ENCODE peak calls at places on chromosomes 7 and 10, in seven cellular contexts. C is heart left ventricle, Z is uterus, O is A549, V is colonic mucosa, E is adrenal gland, S is SJCRH30. L is an unnamed sample.
A peak's percentile ranks its signal among the peaks of the same experiment; 100 is the strongest.

GRCh38 chr7:43583424-43584199 is 704 bp downstream of the STK17A start:
- DNase-seq in V (peak; percentile 70), S (peak; percentile 67), Z (peak; percentile 59), C (peak; percentile 90), E (peak; percentile 79), O (no peak), L (peak; percentile 83)

GRCh38 chr7:14769261-14769660 is 133.3 kb downstream of the DGKB start:
- DNase-seq in E (no peak), C (no peak), O (no peak), S (no peak), V (no peak), Z (no peak), L (no peak)

GRCh38 chr10:124231188-124232135 is 138.1 kb upstream of the CHST15 start:
- DNase-seq in C (no peak), Z (no peak), V (no peak), S (no peak), E (no peak), O (no peak), L (no peak)

GRCh38 chr7:25391295-25391861 is 163.1 kb upstream of the NPVF start:
- DNase-seq in S (peak; percentile 63), O (peak; percentile 4), Z (no peak), V (no peak), E (no peak), C (no peak), L (no peak)

GRCh38 chr7:135664046-135664589 is 1.8 kb downstream of the STMP1 start:
- DNase-seq in S (peak; percentile 88), E (peak; percentile 20), V (no peak), O (no peak), C (no peak), Z (no peak), L (no peak)

GRCh38 chr10:6255548-6256061 is 52.9 kb downstream of the PFKFB3 start:
- DNase-seq in V (no peak), S (no peak), E (no peak), O (no peak), C (no peak), Z (no peak), L (no peak)

GRCh38 chr7:97145068-97145467 is 27.6 kb downstream of the SDHAF3 start:
- DNase-seq in Z (no peak), C (no peak), S (peak; percentile 44), E (no peak), O (no peak), V (no peak), L (no peak)

GRCh38 chr7:158050441-158051371 is 536.9 kb downstream of the PTPRN2 start:
- DNase-seq in C (no peak), S (no peak), V (no peak), O (no peak), Z (no peak), E (no peak), L (peak; percentile 59)

GRCh38 chr10:117391436-117392205 is 16.4 kb upstream of the PDZD8 start:
- DNase-seq in S (peak; percentile 17), E (peak; percentile 8), Z (no peak), V (no peak), O (no peak), C (no peak), L (no peak)

GRCh38 chr10:11435621-11436020 is 175.8 kb downstream of the USP6NL start:
- DNase-seq in S (no peak), V (no peak), O (no peak), Z (no peak), E (no peak), C (no peak), L (peak; percentile 24)

GRCh38 chr10:105864854-105865253 is 1223.8 kb downstream of the SORCS3 start:
- DNase-seq in C (no peak), E (no peak), Z (no peak), O (no peak), V (no peak), S (no peak), L (no peak)

GRCh38 chr10:75375828-75376227 is 25.7 kb downstream of the ZNF503 start:
- DNase-seq in O (no peak), V (no peak), C (no peak), E (peak; percentile 41), Z (no peak), S (no peak), L (no peak)

GRCh38 chr7:111705807-111706206 is 143.5 kb upstream of the IMMP2L start:
- DNase-seq in C (no peak), O (no peak), Z (no peak), S (no peak), E (no peak), V (no peak), L (no peak)

GRCh38 chr10:10831085-10831484 is 186.6 kb upstream of the CELF2 start:
- DNase-seq in C (no peak), S (no peak), E (peak; percentile 11), V (no peak), O (no peak), Z (peak; percentile 50), L (peak; percentile 84)

GRCh38 chr10:113151178-113151577 is 201.1 kb downstream of the TCF7L2 start:
- DNase-seq in O (no peak), V (no peak), S (no peak), Z (no peak), C (no peak), E (peak; percentile 29), L (no peak)

GRCh38 chr10:4767033-4767814 is 58.8 kb upstream of the AKR1E2 start:
- DNase-seq in V (peak; percentile 24), O (peak; percentile 13), Z (peak; percentile 26), S (peak; percentile 53), E (no peak), C (no peak), L (no peak)

GRCh38 chr10:10872706-10873276 is 144.9 kb upstream of the CELF2 start:
- DNase-seq in E (no peak), O (no peak), V (no peak), S (no peak), Z (no peak), C (no peak), L (no peak)

GRCh38 chr10:17784701-17785100 is 24.4 kb upstream of the MRC1 start:
- DNase-seq in O (no peak), V (no peak), E (no peak), S (no peak), C (no peak), Z (no peak), L (no peak)

GRCh38 chr7:157568785-157569584 is 232.2 kb downstream of the DNAJB6 start:
- DNase-seq in S (no peak), C (peak; percentile 77), O (no peak), V (peak; percentile 32), E (peak; percentile 35), Z (peak; percentile 20), L (peak; percentile 78)

GRCh38 chr7:90595341-90595800 is 750 bp upstream of the CDK14 start:
- DNase-seq in E (no peak), V (peak; percentile 19), C (no peak), Z (no peak), O (no peak), S (peak; percentile 74), L (no peak)

GRCh38 chr7:29871787-29872398 is 65.6 kb downstream of the WIPF3 start:
- DNase-seq in C (no peak), E (no peak), S (no peak), O (no peak), V (no peak), Z (no peak), L (no peak)

GRCh38 chr10:3881622-3882021 is 96.6 kb upstream of the KLF6 start:
- DNase-seq in V (no peak), E (no peak), O (no peak), C (no peak), S (no peak), Z (no peak), L (no peak)

GRCh38 chr10:71252195-71252594 is 39.8 kb downstream of the UNC5B start:
- DNase-seq in E (no peak), S (no peak), V (peak; percentile 84), Z (no peak), O (no peak), C (peak; percentile 22), L (no peak)

GRCh38 chr7:88322151-88322550 is 15.5 kb upstream of the STEAP4 start:
- DNase-seq in Z (no peak), O (no peak), S (no peak), C (no peak), E (no peak), V (no peak), L (no peak)

GRCh38 chr7:88318196-88318595 is 11.5 kb upstream of the STEAP4 start:
- DNase-seq in C (no peak), V (no peak), O (no peak), Z (no peak), S (no peak), E (no peak), L (no peak)

GRCh38 chr7:88324699-88325098 is 18.0 kb upstream of the STEAP4 start:
- DNase-seq in O (no peak), S (no peak), C (no peak), Z (no peak), V (no peak), E (no peak), L (no peak)

GRCh38 chr7:88317422-88317821 is 10.7 kb upstream of the STEAP4 start:
- DNase-seq in C (no peak), E (no peak), O (no peak), V (no peak), S (no peak), Z (no peak), L (no peak)

GRCh38 chr7:88321694-88322093 is 15.0 kb upstream of the STEAP4 start:
- DNase-seq in V (no peak), O (no peak), S (no peak), C (no peak), E (no peak), Z (no peak), L (no peak)
- H3K4me1 ChIP-seq in V (no peaks in the 10 kb centered on the region), O (no peaks in the 10 kb centered on the region), S (no peaks in the 10 kb centered on the region), C (no peaks in the 10 kb centered on the region), E (no peaks in the 10 kb centered on the region), Z (no peaks in the 10 kb centered on the region), L (no peaks in the 10 kb centered on the region)

GRCh38 chr7:138434458-138435093 is 25.5 kb upstream of the TRIM24 start:
- DNase-seq in C (no peak), V (no peak), S (no peak), O (no peak), Z (no peak), E (no peak), L (no peak)
- H3K9me3 ChIP-seq in C (no peaks in the 10 kb centered on the region), V (no peaks in the 10 kb centered on the region), S (peaks cover 3% of the 10 kb centered on the region), O (peaks cover 15% of the 10 kb centered on the region), Z (no peaks in the 10 kb centered on the region), E (peaks cover 6% of the 10 kb centered on the region), L (peaks cover 12% of the 10 kb centered on the region)

DNA sequence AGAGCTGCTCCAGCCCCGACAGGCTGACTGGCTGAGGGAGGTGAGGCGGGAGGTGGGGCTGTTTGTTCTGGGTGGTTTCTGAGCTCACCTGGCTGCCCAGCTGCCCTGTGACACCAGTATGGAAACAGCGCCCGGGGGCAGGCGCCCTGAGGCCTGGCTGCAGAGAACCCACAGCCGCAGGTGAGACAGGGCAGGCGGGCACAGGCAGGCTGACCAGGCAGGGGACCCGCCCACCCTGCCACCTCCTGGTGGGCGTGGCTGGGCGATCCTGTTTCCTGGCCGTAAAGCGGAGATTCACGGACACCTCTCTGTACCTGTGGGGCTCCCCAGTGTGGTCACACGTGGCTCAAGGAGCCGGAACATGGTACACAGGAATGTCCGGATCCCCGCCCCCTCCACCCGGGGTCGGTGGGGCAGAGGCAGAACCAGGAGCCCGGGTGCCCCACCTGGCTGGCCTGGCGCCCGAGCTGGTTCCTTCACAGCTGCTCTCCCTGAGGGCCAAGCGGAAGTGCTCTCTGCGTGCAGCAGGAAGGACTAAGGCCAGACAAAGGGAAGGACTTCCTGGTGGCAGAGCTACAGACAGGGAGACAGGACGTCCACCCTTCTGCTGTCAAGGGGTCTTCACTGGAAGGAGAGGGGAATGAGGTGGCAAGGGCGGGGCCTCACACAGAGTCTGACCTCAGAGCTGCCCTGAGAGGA is 3.9 kb downstream of the MICALL2 start:
- DNase-seq in O (no peak), E (no peak), Z (no peak), V (peak; percentile 82), S (no peak), C (no peak), L (no peak)
- H3K4me1 ChIP-seq in O (peaks cover 30% of the 10 kb centered on the region), E (peaks cover 61% of the 10 kb centered on the region), Z (peaks cover 12% of the 10 kb centered on the region), V (peaks cover 8% of the 10 kb centered on the region), S (no peaks in the 10 kb centered on the region), C (peaks cover under 1% of the 10 kb centered on the region), L (no peaks in the 10 kb centered on the region)

GRCh38 chr7:156005202-156005821 is 193.0 kb upstream of the SHH start:
- DNase-seq in O (no peak), E (no peak), Z (no peak), S (no peak), C (no peak), V (no peak), L (no peak)
- H3K9me3 ChIP-seq in O (peaks cover 20% of the 10 kb centered on the region), E (no peaks in the 10 kb centered on the region), Z (no peaks in the 10 kb centered on the region), S (no peaks in the 10 kb centered on the region), C (no peaks in the 10 kb centered on the region), V (no peaks in the 10 kb centered on the region), L (no peaks in the 10 kb centered on the region)

L was measured in aorta.